ENCODE peak calls at places on chromosomes 11 and 22, in six cellular contexts. W is DMS153; Y is stimulated activated naive CD4-positive, alpha-beta T cell; D is activated T-cell treated with anti-CD3 and anti-CD28 coated beads for 1 hour; M is head of caudate nucleus; R is cardiac fibroblast. G is an unnamed sample.

GRCh38 chr11:57903441-57904123 is 120.1 kb upstream of the OR9Q1 start:
- DNase-seq in W (peak), Y (no peak), D (peak), M (peak), R (peak), G (peak)

GRCh38 chr11:4577761-4578160 is 3.8 kb upstream of the OR52I2 start:
- DNase-seq in W (no peak), Y (no peak), D (no peak), M (no peak), R (no peak), G (no peak)

GRCh38 chr11:71442123-71442522 is 6.1 kb downstream of the DHCR7 start:
- DNase-seq in W (no peak), Y (no peak), D (no peak), M (no peak), R (no peak), G (no peak)

GRCh38 chr11:2772544-2773031 is 72.8 kb upstream of the KCNQ1OT1 start:
- DNase-seq in W (no peak), Y (no peak), D (no peak), M (peak), R (peak), G (peak)

GRCh38 chr11:64620286-64620962 is 29.4 kb downstream of the SLC22A12 start:
- DNase-seq in W (no peak), Y (no peak), D (no peak), M (peak), R (no peak), G (no peak)

GRCh38 chr22:48952256-48953102 is 875.2 kb downstream of the BRD1 start:
- DNase-seq in W (no peak), Y (no peak), D (no peak), M (peak), R (no peak), G (no peak)

GRCh38 chr22:20021196-20022181 is 579 bp downstream of the TANGO2 start:
- DNase-seq in W (no peak), Y (peak), D (no peak), M (peak), R (peak), G (peak)

GRCh38 chr11:2903672-2904011 is 18.1 kb upstream of the CDKN1C start:
- DNase-seq in W (no peak), Y (no peak), D (no peak), M (no peak), R (no peak), G (no peak)

GRCh38 chr11:240315-240714 is 3.5 kb downstream of the PSMD13 start:
- DNase-seq in W (no peak), Y (no peak), D (no peak), M (no peak), R (no peak), G (no peak)

GRCh38 chr11:128575956-128576340 is 11.4 kb downstream of the ETS1 start:
- DNase-seq in W (peak), Y (no peak), D (no peak), M (no peak), R (peak), G (no peak)

GRCh38 chr11:57476883-57477506 is 16.7 kb downstream of the RTN4RL2 start:
- DNase-seq in W (peak), Y (no peak), D (no peak), M (no peak), R (no peak), G (no peak)

GRCh38 chr11:132941024-132941646 is 591.2 kb downstream of the OPCML start:
- DNase-seq in W (peak), Y (no peak), D (no peak), M (peak), R (peak), G (peak)

G was measured in LHCN-M2.